ENCODE peak calls at places on chromosomes 1 and 21, in seven cellular contexts. Z is stomach, H is skeletal muscle cell, A is adipocyte, G is psoas muscle, S is IMR-90, P is cardiac muscle cell. K is an unnamed sample.

GRCh38 chr1:45787905-45788304 is 15.5 kb upstream of the MAST2 start:
- DNase-seq in P (no peak), A (no peak), S (no peak), Z (no peak), H (no peak), G (no peak), K (no peak)

GRCh38 chr1:10724052-10724494 is 72.4 kb downstream of the CASZ1 start:
- DNase-seq in P (peak), G (peak), S (peak), H (no peak), Z (peak), A (peak), K (no peak)

GRCh38 chr1:153572569-153573015 is 6.9 kb upstream of the S100A2 start:
- DNase-seq in A (peak), S (peak), H (peak), G (peak), P (peak), Z (peak), K (peak)

GRCh38 chr21:25456672-25457071 is 150.6 kb downstream of the MRPL39 start:
- DNase-seq in P (peak), H (no peak), S (peak), A (no peak), G (no peak), Z (peak), K (no peak)

GRCh38 chr1:119971710-119972570 is 75.6 kb upstream of the ADAM30 start:
- DNase-seq in A (no peak), H (no peak), P (no peak), S (no peak), G (no peak), Z (no peak), K (no peak)

GRCh38 chr1:116230712-116231111 is 119.5 kb downstream of the MAB21L3 start:
- DNase-seq in P (no peak), G (no peak), Z (no peak), S (no peak), A (no peak), H (no peak), K (no peak)

GRCh38 chr1:84759756-84760155 is 69.5 kb upstream of the SSX2IP start:
- DNase-seq in H (no peak), Z (no peak), A (no peak), P (no peak), G (no peak), S (no peak), K (no peak)

GRCh38 chr1:151762941-151763921 is at the start of gene MRPL9:
- DNase-seq in A (peak), Z (peak), S (peak), G (peak), P (peak), H (peak), K (peak)

GRCh38 chr1:77218477-77219165 is 609 bp downstream of the PIGK start:
- DNase-seq in G (no peak), H (no peak), A (peak), S (peak), Z (no peak), P (peak), K (no peak)

GRCh38 chr1:18265641-18266040 is 158.0 kb downstream of the IGSF21 start:
- DNase-seq in P (no peak), S (no peak), Z (no peak), H (no peak), A (no peak), G (no peak), K (no peak)

GRCh38 chr1:205454903-205455335 is 926 bp downstream of the BLACAT1 start:
- DNase-seq in S (no peak), Z (no peak), A (no peak), G (no peak), P (no peak), H (no peak), K (no peak)

GRCh38 chr1:89125571-89126233 is at the start of gene GBP2:
- DNase-seq in G (no peak), Z (no peak), P (peak), A (peak), H (peak), S (peak), K (peak)

GRCh38 chr1:234244482-234244881 is 128.8 kb upstream of the COA6 start:
- DNase-seq in P (no peak), A (no peak), Z (no peak), S (no peak), H (no peak), G (no peak), K (no peak)

GRCh38 chr21:45334591-45335081 is 46.9 kb upstream of the POFUT2 start:
- DNase-seq in Z (no peak), H (no peak), A (no peak), S (no peak), G (no peak), P (no peak), K (no peak)

GRCh38 chr1:4267381-4268261 is 367.5 kb upstream of the C1orf174 start:
- DNase-seq in Z (no peak), P (no peak), H (no peak), S (no peak), A (no peak), G (no peak), K (no peak)

GRCh38 chr1:210366767-210367166 is 38.1 kb downstream of the HHAT start:
- DNase-seq in Z (no peak), G (no peak), S (no peak), A (no peak), P (no peak), H (no peak), K (no peak)

GRCh38 chr1:25616932-25617625 is 488 bp downstream of the MAN1C1 start:
- DNase-seq in A (peak), P (no peak), H (no peak), G (peak), Z (no peak), S (no peak), K (no peak)

GRCh38 chr1:117623698-117624097 is 17.9 kb downstream of the TENT5C start:
- DNase-seq in S (no peak), H (no peak), P (no peak), G (no peak), A (no peak), Z (no peak), K (no peak)

GRCh38 chr1:116693759-116694482 is 26.4 kb upstream of the IGSF3 start:
- DNase-seq in P (peak), H (peak), G (no peak), A (peak), S (no peak), Z (no peak), K (peak)

GRCh38 chr1:235468970-235469369 is 35.3 kb downstream of the B3GALNT2 start:
- DNase-seq in G (no peak), A (peak), Z (no peak), P (peak), H (peak), S (peak), K (peak)

GRCh38 chr1:209805875-209806760 is at the start of gene IRF6:
- DNase-seq in S (peak), H (no peak), A (peak), Z (peak), G (peak), P (peak), K (peak)

GRCh38 chr1:41740630-41741239 is 178.0 kb downstream of the HIVEP3 start:
- DNase-seq in P (no peak), G (no peak), Z (no peak), A (no peak), S (no peak), H (no peak), K (no peak)

GRCh38 chr1:177873238-177873637 is 96.6 kb downstream of the SEC16B start:
- DNase-seq in A (peak), S (peak), Z (no peak), P (peak), G (no peak), H (peak), K (peak)

GRCh38 chr1:151909167-151910149 is at the start of gene THEM4:
- DNase-seq in H (peak), G (peak), S (peak), Z (peak), P (peak), A (peak), K (peak)

DNA sequence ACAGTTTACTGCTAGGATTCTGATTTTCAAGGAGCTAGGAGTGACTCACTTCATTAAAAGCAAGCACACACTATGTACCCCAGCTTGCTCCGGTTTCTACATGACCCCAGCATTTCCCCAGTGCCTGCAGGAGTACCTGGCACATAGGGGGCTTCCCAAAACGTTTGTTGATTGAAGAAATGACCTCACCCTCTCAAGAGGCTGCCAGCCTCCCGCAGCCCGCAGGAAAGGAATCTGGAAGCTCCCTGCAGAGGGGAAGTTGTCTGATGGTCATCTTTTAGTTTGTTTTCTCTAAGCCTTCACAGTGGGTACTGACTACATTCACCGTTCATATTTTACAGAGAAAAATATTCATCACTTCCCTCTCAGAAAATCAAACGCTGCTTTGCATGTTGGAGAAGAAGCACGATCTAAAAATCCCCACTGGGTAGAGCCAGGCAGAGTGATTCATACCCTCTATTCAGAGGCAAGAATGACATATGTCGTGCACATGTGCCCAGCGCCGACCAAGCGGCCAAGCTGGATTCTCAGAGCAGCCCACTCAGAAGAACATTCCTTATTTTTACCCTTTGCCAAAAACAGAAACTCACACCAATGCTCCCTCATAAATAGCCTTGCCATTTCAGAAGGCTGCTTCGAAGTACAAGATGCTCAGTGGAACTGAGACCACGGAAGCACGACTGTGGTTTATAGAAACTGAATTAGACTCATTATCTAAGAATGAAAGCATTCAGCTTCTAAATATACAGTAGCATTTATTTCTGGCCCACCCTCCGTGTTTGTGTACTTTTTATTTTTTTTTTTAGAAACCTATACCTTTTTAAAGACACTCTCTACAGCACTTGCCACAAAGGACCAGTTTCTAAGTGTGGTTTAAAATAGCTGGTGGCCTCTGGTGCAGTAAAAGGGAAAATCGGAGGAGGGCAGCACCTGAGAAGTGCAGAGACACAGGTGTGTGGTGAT is 143.2 kb downstream of the MIS18A start:
- DNase-seq in G (no peak), A (peak), S (peak), Z (no peak), P (no peak), H (no peak), K (no peak)
- H3K4me3 ChIP-seq in G (no peak), A (peak), S (no peak), Z (no peak), P (no peak), H (no peak), K (no peak)

GRCh38 chr21:34019402-34019801 is 54.0 kb upstream of the MRPS6 start:
- DNase-seq in H (no peak), Z (no peak), S (no peak), P (no peak), G (no peak), A (no peak), K (no peak)

GRCh38 chr21:34020005-34020847 is 53.2 kb upstream of the MRPS6 start:
- DNase-seq in S (no peak), A (no peak), G (no peak), Z (no peak), P (no peak), H (peak), K (no peak)

GRCh38 chr21:34018185-34018584 is 55.2 kb upstream of the MRPS6 start:
- DNase-seq in Z (no peak), P (no peak), S (no peak), G (no peak), H (no peak), A (no peak), K (no peak)

GRCh38 chr21:34017127-34017961 is 56.0 kb upstream of the MRPS6 start:
- DNase-seq in G (no peak), S (no peak), A (no peak), P (no peak), Z (no peak), H (no peak), K (peak)

DNA sequence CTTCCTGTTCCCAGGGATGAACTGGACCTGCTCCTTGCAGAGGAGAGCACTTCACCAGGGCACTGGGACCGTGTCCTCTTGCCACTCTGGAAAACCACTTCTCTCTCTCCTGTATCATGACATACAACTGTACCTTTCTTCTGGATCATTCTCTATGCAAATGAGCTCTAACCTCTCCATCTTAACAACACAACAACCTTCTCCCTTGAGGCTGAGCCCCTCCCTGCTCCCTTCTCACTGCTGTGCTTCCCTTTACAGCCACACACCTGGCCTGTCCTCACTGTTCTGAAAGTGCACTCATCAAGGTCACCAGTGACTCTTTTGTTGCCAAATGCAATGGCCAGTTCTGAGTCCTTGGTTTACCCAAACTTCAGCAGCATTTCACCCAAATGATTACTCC is 54.5 kb upstream of the MRPS6 start:
- DNase-seq in P (no peak), A (no peak), Z (no peak), H (no peak), S (no peak), G (no peak), K (no peak)
- H3K4me3 ChIP-seq in P (no peak), A (no peak), Z (no peak), H (no peak), S (no peak), G (no peak), K (no peak)

DNA sequence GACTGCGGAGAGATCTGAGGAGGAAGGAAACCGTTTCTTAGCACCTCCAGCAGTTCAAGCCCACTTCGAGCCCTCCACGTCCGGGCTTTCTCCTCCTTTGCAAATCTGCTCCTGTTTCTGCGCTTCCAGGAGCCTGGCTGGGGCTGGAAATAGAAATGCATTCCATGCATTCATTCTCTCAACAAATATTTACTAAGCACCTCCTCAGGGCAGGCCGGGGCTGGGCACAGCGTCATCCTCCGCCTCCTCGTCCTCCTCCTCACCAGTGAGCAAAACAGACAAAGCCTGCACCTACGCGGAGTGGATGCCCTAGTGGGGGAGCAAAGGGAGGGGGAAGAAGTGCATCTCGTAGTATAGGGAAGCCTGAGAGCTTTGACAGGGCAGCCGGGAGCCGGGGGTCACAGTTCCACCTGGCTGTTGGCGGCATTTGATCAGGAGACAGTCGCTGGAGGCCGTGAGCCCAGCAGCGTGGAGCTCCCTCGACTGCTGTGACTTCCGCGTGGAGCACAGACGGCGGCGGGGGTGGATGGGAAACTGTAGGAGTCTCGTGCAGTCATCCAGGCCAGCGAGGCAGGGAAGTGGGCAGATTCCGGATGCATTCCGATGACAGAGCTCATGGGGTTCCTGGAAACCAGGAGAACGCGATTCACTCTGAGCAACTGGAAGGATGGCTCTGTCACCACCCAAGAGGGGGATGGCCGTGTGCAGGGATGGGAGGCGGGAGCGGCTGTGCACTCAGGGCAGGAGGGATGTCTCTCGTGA is 93.4 kb downstream of the SIK1 start:
- DNase-seq in G (peak), H (peak), Z (peak), P (peak), S (peak), A (peak), K (peak)
- H3K4me3 ChIP-seq in G (no peak), H (peak), Z (no peak), P (no peak), S (peak), A (peak), K (peak)

GRCh38 chr1:61054636-61055035 is 27.7 kb upstream of the NFIA start:
- DNase-seq in A (no peak), S (no peak), Z (no peak), G (peak), P (no peak), H (no peak), K (peak)

GRCh38 chr1:61051455-61052392 is 30.6 kb upstream of the NFIA start:
- DNase-seq in P (no peak), Z (no peak), S (no peak), H (no peak), A (no peak), G (peak), K (no peak)

GRCh38 chr1:61052393-61053280 is 29.7 kb upstream of the NFIA start:
- DNase-seq in A (no peak), Z (no peak), P (no peak), G (no peak), S (no peak), H (no peak), K (no peak)

GRCh38 chr1:61053712-61054608 is 28.4 kb upstream of the NFIA start:
- DNase-seq in S (no peak), Z (peak), G (peak), H (no peak), A (no peak), P (peak), K (no peak)

GRCh38 chr1:61053281-61053711 is 29.1 kb upstream of the NFIA start:
- DNase-seq in G (no peak), P (no peak), S (no peak), Z (no peak), A (no peak), H (no peak), K (no peak)
- H3K4me3 ChIP-seq in G (peak), P (peak), S (no peak), Z (peak), A (peak), H (no peak), K (peak)

GRCh38 chr1:109433322-109433721 is 7.1 kb upstream of the PSMA5 start:
- DNase-seq in S (no peak), P (no peak), H (no peak), A (no peak), Z (no peak), G (no peak), K (no peak)

GRCh38 chr1:109427171-109427467 is 871 bp upstream of the PSMA5 start:
- DNase-seq in Z (no peak), A (peak), H (no peak), P (peak), G (no peak), S (no peak), K (peak)

GRCh38 chr1:109426278-109427170 is at the start of gene PSMA5:
- DNase-seq in P (peak), Z (peak), S (peak), G (peak), H (peak), A (peak), K (peak)

GRCh38 chr1:109434484-109434883 is 8.2 kb upstream of the PSMA5 start:
- DNase-seq in P (no peak), S (no peak), G (no peak), H (no peak), A (no peak), Z (no peak), K (no peak)

GRCh38 chr1:109432336-109432735 is 6.1 kb upstream of the PSMA5 start:
- DNase-seq in H (no peak), S (peak), G (no peak), Z (no peak), P (no peak), A (no peak), K (no peak)
- H3K4me3 ChIP-seq in H (no peak), S (no peak), G (no peak), Z (no peak), P (no peak), A (no peak), K (no peak)

GRCh38 chr1:161200992-161201827 is 957 bp upstream of the NDUFS2 start:
- DNase-seq in Z (peak), H (peak), P (peak), G (peak), A (peak), S (peak), K (peak)
- H3K4me3 ChIP-seq in Z (peak), H (peak), P (no peak), G (peak), A (peak), S (no peak), K (peak)

GRCh38 chr21:33932731-33933130 is 17.1 kb upstream of the ATP5PO start:
- DNase-seq in S (no peak), A (no peak), H (no peak), Z (no peak), P (no peak), G (no peak), K (no peak)
- H3K4me3 ChIP-seq in S (no peak), A (peak), H (no peak), Z (peak), P (peak), G (peak), K (peak)